ENCODE peak calls at places on chromosomes 1 and 21, in four cellular contexts. O is stimulated activated CD4-positive, alpha-beta T cell treated with anti-CD3 and anti-CD28 coated beads, Interleukin-1b, Interleukin-23, amount 100 ng/mL, for 24 hours; U is kidney tubule cell; T is Karpas-422. A is an unnamed sample.

GRCh38 chr1:43222876-43223275 is 46.9 kb upstream of the TMEM125 start:
- DNase-seq in O (no peak), T (no peak), U (no peak), A (no peak)

GRCh38 chr1:39819091-39819812 is 30.6 kb upstream of the BMP8B start:
- DNase-seq in U (no peak), O (no peak), T (no peak), A (peak; percentile 74)

GRCh38 chr1:233625510-233625981 is 11.6 kb downstream of the KCNK1 start:
- DNase-seq in U (no peak), O (no peak), T (no peak), A (no peak)

GRCh38 chr1:26772687-26773086 is 15.1 kb upstream of the PIGV start:
- DNase-seq in O (no peak), U (peak; percentile 99), T (no peak), A (no peak)

GRCh38 chr1:46466477-46467182 is 23.0 kb upstream of the DMBX1 start:
- DNase-seq in T (no peak), O (no peak), U (no peak), A (no peak)

GRCh38 chr1:8396912-8397406 is 79.0 kb downstream of the SLC45A1 start:
- DNase-seq in O (no peak), T (peak; percentile 55), U (peak; percentile 97), A (no peak)

GRCh38 chr1:194102607-194103006 is 916.2 kb upstream of the B3GALT2 start:
- DNase-seq in U (no peak), T (peak; percentile 48), O (no peak), A (peak; percentile 14)

GRCh38 chr1:206953626-206954025 is 7.4 kb upstream of the PIGR start:
- DNase-seq in O (no peak), T (no peak), U (no peak), A (no peak)

GRCh38 chr1:76868916-76869315 is 1.6 kb downstream of the ST6GALNAC5 start:
- DNase-seq in U (peak; percentile 20), T (no peak), O (no peak), A (no peak)

GRCh38 chr1:181894439-181894859 is 167.1 kb downstream of the ZNF648 start:
- DNase-seq in U (no peak), O (no peak), T (no peak), A (no peak)

GRCh38 chr1:224503161-224504118 is 68.8 kb upstream of the WDR26 start:
- DNase-seq in T (no peak), U (peak; percentile 83), O (no peak), A (peak; percentile 90)

GRCh38 chr1:153404768-153405167 is 11.6 kb upstream of the S100A7A start:
- DNase-seq in O (peak; percentile 37), U (peak; percentile 32), T (peak; percentile 75), A (peak; percentile 11)

GRCh38 chr1:68780919-68781318 is 284.0 kb upstream of the DEPDC1 start:
- DNase-seq in O (no peak), T (no peak), U (no peak), A (no peak)

GRCh38 chr1:162081316-162081715 is 11.8 kb downstream of the NOS1AP start:
- DNase-seq in O (no peak), T (no peak), U (peak; percentile 95), A (peak; percentile 16)

GRCh38 chr1:62224182-62224581 is 29.5 kb downstream of the L1TD1 start:
- DNase-seq in T (no peak), U (no peak), O (no peak), A (no peak)

GRCh38 chr1:181479137-181479745 is 4.1 kb upstream of the CACNA1E start:
- DNase-seq in O (no peak), U (peak; percentile 68), T (peak; percentile 85), A (peak; percentile 66)

GRCh38 chr21:36211660-36212512 is 55.3 kb downstream of the DOP1B start:
- DNase-seq in U (peak; percentile 96), T (no peak), O (no peak), A (no peak)

GRCh38 chr1:33893147-33893830 is 29.4 kb downstream of the HMGB4 start:
- DNase-seq in T (no peak), U (peak; percentile 40), O (no peak), A (no peak)

GRCh38 chr1:248373761-248374160 is 1.8 kb upstream of the OR2T6 start:
- DNase-seq in T (no peak), O (no peak), U (no peak), A (no peak)

A was measured in SW480.